ENCODE peak calls at places on chromosomes 11 and 22, in four cellular contexts. C, I, R and K are unnamed samples.
A peak's percentile ranks its signal among the peaks of the same experiment; 100 is the strongest.

GRCh38 chr11:1041471-1041870 is 5.0 kb upstream of the MUC6 start:
- DNase-seq in C (peak; percentile 5), I (no peak), R (no peak), K (peak; percentile 34)

GRCh38 chr22:27630754-27631153 is 170.8 kb downstream of the MN1 start:
- DNase-seq in C (no peak), I (no peak), R (peak; percentile 73), K (no peak)

GRCh38 chr11:69394902-69395690 is 86.4 kb upstream of the LINC01488 start:
- DNase-seq in C (no peak), I (no peak), R (no peak), K (no peak)

GRCh38 chr11:73274722-73275380 is 2.7 kb downstream of the P2RY6 start:
- DNase-seq in C (no peak), I (no peak), R (no peak), K (no peak)

GRCh38 chr11:47394322-47395224 is 13.8 kb upstream of the SLC39A13 start:
- DNase-seq in C (peak; percentile 53), I (no peak), R (peak; percentile 2), K (peak; percentile 65)

GRCh38 chr22:44828193-44828592 is 75.8 kb downstream of the ARHGAP8 start:
- DNase-seq in C (no peak), I (no peak), R (peak; percentile 60), K (peak; percentile 13)

GRCh38 chr11:12754582-12755250 is 80.5 kb downstream of the TEAD1 start:
- DNase-seq in C (no peak), I (no peak), R (no peak), K (no peak)

GRCh38 chr11:132605794-132606570 is 926.3 kb downstream of the OPCML start:
- DNase-seq in C (no peak), I (no peak), R (peak; percentile 29), K (no peak)

GRCh38 chr22:20509344-20510047 is 2.1 kb downstream of the MED15 start:
- DNase-seq in C (peak; percentile 71), I (peak; percentile 94), R (peak; percentile 49), K (no peak)

GRCh38 chr11:78196661-78197091 is 8.0 kb downstream of the USP35 start:
- DNase-seq in C (no peak), I (no peak), R (no peak), K (no peak)

GRCh38 chr11:95566151-95566670 is 223.4 kb downstream of the FAM76B start:
- DNase-seq in C (no peak), I (no peak), R (no peak), K (no peak)

GRCh38 chr22:36999463-36999862 is 19.8 kb downstream of the TST start:
- DNase-seq in C (no peak), I (no peak), R (no peak), K (no peak)

GRCh38 chr22:22955866-22956535 is 68.4 kb downstream of the IGLL5 start:
- DNase-seq in C (peak; percentile 43), I (peak; percentile 87), R (peak; percentile 85), K (no peak)

GRCh38 chr11:73743045-73743444 is 17.8 kb downstream of the RAB6A start:
- DNase-seq in C (no peak), I (no peak), R (no peak), K (no peak)

GRCh38 chr22:37431811-37432707 is 4.8 kb upstream of the ELFN2 start:
- DNase-seq in C (no peak), I (peak; percentile 75), R (no peak), K (no peak)

GRCh38 chr11:215581-216037 is 8.1 kb downstream of the RIC8A start:
- DNase-seq in C (no peak), I (no peak), R (no peak), K (no peak)

GRCh38 chr11:79092791-79093313 is 348.0 kb downstream of the TENM4 start:
- DNase-seq in C (peak; percentile 23), I (no peak), R (no peak), K (no peak)

GRCh38 chr22:26334232-26334631 is 94.8 kb upstream of the ASPHD2 start:
- DNase-seq in C (no peak), I (no peak), R (no peak), K (no peak)

GRCh38 chr11:1126491-1126926 is 31.2 kb upstream of the MUC5AC start:
- DNase-seq in C (no peak), I (no peak), R (no peak), K (no peak)

GRCh38 chr22:46049726-46050450 is 72.9 kb upstream of the WNT7B start:
- DNase-seq in C (no peak), I (no peak), R (no peak), K (peak; percentile 49)

GRCh38 chr22:46150615-46151423 is 493 bp downstream of the PPARA start:
- DNase-seq in C (peak; percentile 55), I (peak; percentile 40), R (peak; percentile 69), K (peak; percentile 83)

GRCh38 chr22:27573992-27574391 is 227.6 kb downstream of the MN1 start:
- DNase-seq in C (no peak), I (no peak), R (no peak), K (no peak)

GRCh38 chr22:19891350-19892248 is 36.9 kb upstream of the GNB1L start:
- DNase-seq in C (no peak), I (peak; percentile 74), R (peak; percentile 95), K (peak; percentile 35)

GRCh38 chr11:48154162-48154561 is 62.4 kb upstream of the OR4B1 start:
- DNase-seq in C (no peak), I (no peak), R (no peak), K (no peak)

GRCh38 chr22:41366323-41367014 is 15.3 kb upstream of the TEF start:
- DNase-seq in C (no peak), I (no peak), R (no peak), K (no peak)

GRCh38 chr11:8733847-8734246 is 51.3 kb downstream of the RPL27A start:
- DNase-seq in C (no peak), I (no peak), R (no peak), K (no peak)

GRCh38 chr11:62880231-62880802 is 379 bp upstream of the SLC3A2 start:
- DNase-seq in C (peak; percentile 60), I (peak; percentile 66), R (no peak), K (no peak)

GRCh38 chr22:50473088-50473487 is 1.7 kb downstream of the SBF1 start:
- DNase-seq in C (no peak), I (no peak), R (peak; percentile 38), K (peak; percentile 58)

GRCh38 chr11:120096756-120097191 is 41.1 kb downstream of the TRIM29 start:
- DNase-seq in C (no peak), I (peak; percentile 69), R (peak; percentile 69), K (no peak)

GRCh38 chr11:69700278-69701140 is 3.3 kb downstream of the FGF19 start:
- DNase-seq in C (no peak), I (peak; percentile 83), R (peak; percentile 81), K (peak; percentile 56)

GRCh38 chr11:59426361-59427067 is at the start of gene OR5A2:
- DNase-seq in C (no peak), I (no peak), R (peak; percentile 84), K (no peak)

GRCh38 chr11:67099841-67100324 is 19.2 kb upstream of the KDM2A start:
- DNase-seq in C (no peak), I (no peak), R (no peak), K (no peak)

GRCh38 chr11:111910637-111911562 is 670 bp downstream of the CRYAB start:
- DNase-seq in C (no peak), I (no peak), R (no peak), K (no peak)

GRCh38 chr22:17781319-17782031 is 7.2 kb upstream of the BID start:
- DNase-seq in C (no peak), I (peak; percentile 71), R (no peak), K (peak; percentile 69)
- H3K4me3 ChIP-seq in C (no peak overlapping the region), I (no peak overlapping the region), R (no peak overlapping the region), K (no peak overlapping the region)

DNA sequence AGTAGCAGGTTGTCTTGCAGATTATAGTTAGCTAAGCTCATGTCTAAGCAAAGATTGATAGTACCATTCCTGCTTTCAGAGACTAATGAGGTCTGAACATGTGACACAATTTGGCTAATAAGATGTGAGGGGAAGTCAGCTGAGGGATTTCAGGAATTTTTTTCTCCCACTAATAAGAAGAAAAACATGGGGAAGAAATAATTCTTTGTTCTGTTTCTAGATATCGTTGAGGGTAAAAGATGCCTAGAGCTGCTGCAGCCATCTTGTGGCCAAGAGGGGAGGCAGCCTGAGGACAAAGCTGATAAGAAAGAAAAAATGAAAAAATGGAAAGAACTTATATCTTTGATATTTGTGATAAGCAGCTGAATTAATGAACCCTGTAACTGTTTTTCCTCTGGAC is 1334.4 kb downstream of the LRRC4C start:
- DNase-seq in C (no peak), I (peak; percentile 44), R (peak; percentile 10), K (no peak)
- TF ChIP-seq CTCF in C (no peak), I (peak; percentile 56), R (peak; percentile 50), K (no peak)

GRCh38 chr22:29205598-29206371 is at the start of gene EMID1:
- DNase-seq in C (peak; percentile 37), I (peak; percentile 81), R (peak; percentile 79), K (no peak)
- H3K4me3 ChIP-seq in C (peak within 1 kb of the TSS; percentile 63), I (peak within 1 kb of the TSS; percentile 64), R (peak within 1 kb of the TSS; percentile 89), K (peak within 1 kb of the TSS; percentile 22)

DNA sequence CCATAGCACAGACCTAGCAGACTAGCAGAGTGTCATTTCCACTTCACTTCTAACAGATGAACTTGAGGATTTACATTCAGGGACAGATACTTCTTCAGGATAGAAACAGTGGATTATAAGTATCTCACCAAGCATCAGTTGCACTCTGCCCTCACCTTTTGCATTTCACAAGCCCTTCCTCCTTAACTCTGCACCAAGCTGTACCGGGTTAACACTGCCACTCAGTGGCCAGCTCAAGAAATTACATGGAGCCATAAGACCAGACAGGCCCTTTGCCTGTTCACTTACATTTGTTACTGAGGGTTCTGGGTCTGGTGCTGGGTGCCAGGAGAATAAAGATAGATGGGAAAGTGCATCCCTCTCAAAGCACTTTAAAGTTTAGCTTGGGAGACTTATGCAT is 309.8 kb downstream of the SHANK2 start:
- DNase-seq in C (no peak), I (no peak), R (no peak), K (no peak)
- TF ChIP-seq CTCF in C (no peak), I (peak; percentile 29), R (peak; percentile 68), K (no peak)

GRCh38 chr11:116716617-116717016 is 56.2 kb downstream of the BUD13 start:
- DNase-seq in C (no peak), I (no peak), R (no peak), K (no peak)

GRCh38 chr11:116715383-116715782 is 57.4 kb downstream of the BUD13 start:
- DNase-seq in C (no peak), I (no peak), R (no peak), K (no peak)

GRCh38 chr11:116710762-116711161 is 62.0 kb downstream of the BUD13 start:
- DNase-seq in C (no peak), I (no peak), R (no peak), K (no peak)

GRCh38 chr11:116712428-116712827 is 60.4 kb downstream of the BUD13 start:
- DNase-seq in C (no peak), I (no peak), R (no peak), K (no peak)

DNA sequence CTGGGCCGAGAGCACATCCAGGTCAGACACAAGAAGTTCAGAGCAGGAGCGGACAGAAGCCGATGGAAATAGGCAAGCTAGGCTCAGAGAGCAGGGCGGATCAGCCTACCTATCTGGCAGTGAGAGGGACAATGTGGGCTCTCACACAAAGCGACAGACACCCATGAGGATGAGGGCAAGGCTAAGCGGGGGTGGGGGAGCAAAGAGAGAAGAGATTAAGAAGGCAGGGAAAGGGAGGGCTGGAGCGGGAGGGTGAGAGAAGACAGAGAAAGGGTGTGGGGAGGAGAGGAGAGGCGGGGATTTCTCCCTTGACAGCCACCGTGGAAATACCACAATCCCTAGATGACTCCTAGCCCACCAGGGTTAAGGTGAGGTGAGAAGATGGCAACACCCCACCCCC is 57.9 kb downstream of the BUD13 start:
- DNase-seq in C (no peak), I (no peak), R (no peak), K (no peak)
- H3K4me3 ChIP-seq in C (no peak overlapping the region), I (no peak overlapping the region), R (no peak overlapping the region), K (no peak overlapping the region)

GRCh38 chr22:21661991-21662390 is 3.8 kb upstream of the PPIL2 start:
- DNase-seq in C (no peak), I (no peak), R (no peak), K (no peak)
- TF ChIP-seq CTCF in C (no peak), I (no peak), R (no peak), K (no peak)